ENCODE peak calls at places on chromosomes 7 and 10, in six cellular contexts. U is choroid plexus epithelial cell, I is kidney epithelial cell, D is IMR-90, W is HFF-Myc, X is tibial artery. B is an unnamed sample.

GRCh38 chr10:10788761-10789160 is 228.9 kb upstream of the CELF2 start:
- DNase-seq in D (no peak), W (no peak), U (no peak), I (no peak), X (no peak), B (no peak)

GRCh38 chr10:11685787-11686218 is 56.4 kb upstream of the ECHDC3 start:
- DNase-seq in U (peak), D (peak), W (no peak), X (peak), I (peak), B (no peak)

GRCh38 chr10:128816726-128817125 is 650.3 kb upstream of the MGMT start:
- DNase-seq in U (no peak), X (no peak), D (no peak), W (no peak), I (no peak), B (no peak)

GRCh38 chr10:78416031-78416800 is 382.6 kb downstream of the RPS24 start:
- DNase-seq in D (peak), W (no peak), I (peak), U (no peak), X (peak), B (no peak)

GRCh38 chr10:33963656-33964175 is 629.2 kb upstream of the NRP1 start:
- DNase-seq in W (no peak), X (no peak), U (no peak), D (peak), I (no peak), B (no peak)

GRCh38 chr10:110701618-110701971 is 57.5 kb downstream of the RBM20 start:
- DNase-seq in X (no peak), D (no peak), W (no peak), I (no peak), U (no peak), B (no peak)

GRCh38 chr7:98753176-98753575 is 116.6 kb downstream of the TMEM130 start:
- DNase-seq in I (no peak), X (no peak), U (no peak), W (no peak), D (no peak), B (no peak)

GRCh38 chr7:48209004-48209600 is 37.8 kb downstream of the ABCA13 start:
- DNase-seq in U (no peak), W (no peak), X (no peak), I (no peak), D (no peak), B (no peak)

GRCh38 chr7:131327049-131327625 is 539 bp upstream of the MKLN1 start:
- DNase-seq in W (peak), U (peak), D (peak), I (no peak), X (peak), B (peak)

GRCh38 chr7:155864991-155865690 is 52.9 kb upstream of the SHH start:
- DNase-seq in U (no peak), X (peak), D (no peak), W (no peak), I (no peak), B (no peak)

GRCh38 chr10:102115775-102116174 is 4.4 kb downstream of the LDB1 start:
- DNase-seq in I (no peak), D (peak), W (no peak), U (no peak), X (no peak), B (no peak)

GRCh38 chr7:97317575-97317974 is 200.1 kb downstream of the SDHAF3 start:
- DNase-seq in X (no peak), U (peak), I (no peak), D (no peak), W (no peak), B (no peak)

GRCh38 chr10:677750-678661 is 11.5 kb downstream of the DIP2C start:
- DNase-seq in W (no peak), I (no peak), X (no peak), D (no peak), U (no peak), B (no peak)

GRCh38 chr10:69826789-69827532 is 25.3 kb downstream of the COL13A1 start:
- DNase-seq in X (no peak), W (no peak), U (no peak), I (no peak), D (no peak), B (no peak)

GRCh38 chr7:107982463-107982862 is 20.5 kb downstream of the LAMB1 start:
- DNase-seq in W (no peak), U (no peak), D (no peak), X (no peak), I (no peak), B (no peak)

GRCh38 chr10:79347894-79348639 is 798 bp downstream of the PPIF start:
- DNase-seq in X (peak), I (no peak), D (peak), U (peak), W (no peak), B (no peak)

GRCh38 chr10:49024484-49024883 is 84.8 kb upstream of the LRRC18 start:
- DNase-seq in W (no peak), I (no peak), D (no peak), U (no peak), X (no peak), B (no peak)

GRCh38 chr7:51589111-51589510 is 272.5 kb upstream of the COBL start:
- DNase-seq in D (no peak), W (no peak), I (no peak), U (no peak), X (no peak), B (no peak)

GRCh38 chr7:113710310-113711106 is 208.3 kb downstream of the PPP1R3A start:
- DNase-seq in U (peak), I (peak), X (no peak), D (peak), W (peak), B (peak)

GRCh38 chr7:6589829-6590644 is at the start of gene INTS15:
- DNase-seq in I (no peak), X (peak), W (no peak), D (peak), U (peak), B (peak)

GRCh38 chr10:76411719-76412435 is 980.5 kb downstream of the LRMDA start:
- DNase-seq in D (no peak), W (no peak), U (no peak), I (no peak), X (peak), B (no peak)

GRCh38 chr7:66741706-66742053 is 1.1 kb downstream of the RABGEF1 start:
- DNase-seq in W (no peak), U (peak), X (no peak), I (no peak), D (peak), B (no peak)

GRCh38 chr10:29804025-29804852 is 169.5 kb upstream of the SVIL start:
- DNase-seq in D (peak), I (peak), U (peak), X (peak), W (peak), B (peak)

GRCh38 chr10:105538933-105539332 is 897.8 kb downstream of the SORCS3 start:
- DNase-seq in I (no peak), D (no peak), U (no peak), W (no peak), X (no peak), B (no peak)

GRCh38 chr10:132246296-132246695 is 59.5 kb downstream of the DPYSL4 start:
- DNase-seq in U (no peak), W (no peak), X (no peak), I (no peak), D (no peak), B (no peak)

GRCh38 chr7:17907014-17907413 is 33.3 kb downstream of the SNX13 start:
- DNase-seq in U (no peak), D (peak), I (no peak), X (no peak), W (no peak), B (no peak)

GRCh38 chr7:151039850-151040548 is 8.3 kb upstream of the ASIC3 start:
- DNase-seq in X (no peak), U (no peak), W (no peak), I (no peak), D (no peak), B (no peak)

GRCh38 chr10:3347413-3348147 is 175.0 kb upstream of the PITRM1 start:
- DNase-seq in U (no peak), W (peak), D (no peak), I (no peak), X (no peak), B (no peak)

GRCh38 chr10:26503911-26504310 is 65.8 kb downstream of the APBB1IP start:
- DNase-seq in X (no peak), U (no peak), I (no peak), W (no peak), D (no peak), B (no peak)

DNA sequence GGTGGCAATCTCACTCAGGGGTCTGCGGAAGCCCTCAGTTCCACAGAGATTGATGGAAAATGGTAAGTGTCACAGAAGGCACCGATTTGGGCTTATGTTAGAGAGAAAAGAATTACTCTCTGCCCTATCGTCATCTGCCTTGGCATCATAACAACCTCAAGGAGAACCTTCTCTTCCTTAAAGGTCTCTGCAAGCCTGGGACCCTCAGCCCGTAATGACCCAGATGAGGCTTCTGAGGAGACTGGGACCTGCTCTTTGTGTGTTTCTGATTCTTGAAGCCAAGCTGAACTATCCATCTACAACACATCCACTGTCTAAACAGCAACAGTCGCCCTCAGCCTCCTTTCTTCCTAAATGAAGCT is 263.1 kb upstream of the AOAH start:
- DNase-seq in X (no peak), W (no peak), D (no peak), U (no peak), I (no peak), B (no peak)
- TF ChIP-seq CTCF in X (no peak), W (no peak), D (no peak), U (no peak), I (no peak), B (no peak)

GRCh38 chr7:44849277-44850210 is 1.7 kb upstream of the H2AZ2 start:
- DNase-seq in U (peak), W (no peak), D (peak), X (no peak), I (no peak), B (no peak)
- H3K4me3 ChIP-seq in U (no peak), W (peak), D (no peak), X (no peak), I (no peak), B (no peak)

DNA sequence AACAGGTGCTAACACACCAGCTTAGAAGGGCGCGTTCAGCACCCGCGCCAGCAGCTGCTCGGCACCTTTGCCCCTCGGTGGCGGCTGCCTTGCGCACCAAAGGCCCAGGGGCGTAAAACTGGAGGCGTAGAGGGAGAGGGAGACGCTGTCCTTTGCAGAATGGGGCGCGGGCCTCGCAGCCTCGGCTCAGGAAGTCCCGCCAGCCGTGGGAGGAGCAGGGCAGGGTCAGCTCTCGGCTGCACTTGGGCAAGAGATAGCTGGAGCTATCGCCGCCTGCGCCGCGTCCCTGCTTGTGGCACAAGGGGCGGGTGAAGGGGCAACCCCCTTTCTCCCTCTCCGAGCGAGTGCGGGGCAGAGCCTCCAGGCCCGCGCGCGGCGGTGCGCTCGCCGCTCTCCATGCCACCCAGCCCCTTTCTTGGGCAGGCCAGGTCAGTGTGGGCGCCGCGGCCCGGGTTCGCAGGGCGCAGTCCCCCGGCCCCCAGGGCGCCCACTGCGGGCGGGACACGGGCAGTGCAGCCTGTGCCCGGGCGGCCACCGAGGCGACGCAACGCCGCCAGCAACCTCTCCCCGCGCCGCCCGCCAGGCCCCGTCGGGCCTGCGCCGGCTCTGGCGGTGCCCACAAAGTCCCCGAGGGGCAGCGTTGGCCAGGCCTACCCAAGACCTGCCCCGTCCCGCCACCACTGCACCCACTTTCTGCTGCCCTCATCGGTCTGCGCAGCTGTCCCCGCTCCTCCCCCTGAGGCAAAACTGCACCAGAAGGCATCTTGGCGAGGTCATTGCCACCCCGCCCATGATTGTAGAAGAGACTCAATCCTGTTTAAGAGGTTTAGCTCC is 4.1 kb downstream of the NEUROD6 start:
- DNase-seq in I (no peak), U (no peak), D (no peak), W (no peak), X (no peak), B (no peak)
- TF ChIP-seq CTCF in I (no peak), U (no peak), D (no peak), W (no peak), X (no peak), B (peak)

DNA sequence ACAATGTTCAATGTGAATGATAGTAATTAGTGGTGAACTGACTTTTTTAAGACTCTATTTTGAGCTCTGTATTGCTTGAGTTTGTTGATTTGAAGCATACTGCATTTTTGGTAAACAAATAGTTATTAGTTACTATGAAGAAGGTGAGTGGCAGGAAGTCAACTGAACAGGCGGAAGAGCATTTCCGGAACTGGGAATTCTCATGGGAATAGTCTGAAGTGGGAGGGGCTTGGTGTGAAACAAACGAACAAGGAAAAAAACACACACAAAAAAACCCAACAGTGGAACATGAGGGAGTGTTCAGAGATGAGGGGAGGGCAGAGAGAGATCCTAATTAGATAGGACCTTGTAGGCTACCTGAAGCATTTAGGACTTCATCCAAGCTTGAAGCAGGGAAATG is 43.9 kb upstream of the C1QL3 start:
- DNase-seq in X (no peak), W (no peak), U (no peak), I (no peak), D (no peak), B (no peak)
- H3K4me3 ChIP-seq in X (no peak), W (no peak), U (no peak), I (no peak), D (no peak), B (no peak)

GRCh38 chr7:140231779-140232491 is 55.2 kb upstream of the KDM7A start:
- DNase-seq in I (no peak), X (no peak), U (no peak), W (no peak), D (no peak), B (no peak)
- TF ChIP-seq CTCF in I (no peak), X (no peak), U (no peak), W (no peak), D (no peak), B (no peak)

DNA sequence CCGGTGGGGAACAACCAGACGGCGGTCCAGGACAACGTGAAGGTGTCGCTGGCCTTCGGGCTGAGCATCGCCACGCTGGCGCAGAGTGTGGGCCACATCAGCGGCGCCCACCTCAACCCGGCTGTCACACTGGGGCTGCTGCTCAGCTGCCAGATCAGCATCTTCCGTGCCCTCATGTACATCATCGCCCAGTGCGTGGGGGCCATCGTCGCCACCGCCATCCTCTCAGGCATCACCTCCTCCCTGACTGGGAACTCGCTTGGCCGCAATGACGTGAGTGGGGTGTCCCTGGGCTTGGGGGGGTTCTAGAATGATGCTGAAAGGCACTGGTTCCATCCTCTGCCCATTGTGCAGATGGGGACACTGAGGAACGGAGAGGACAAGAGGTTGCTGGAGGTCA is 368 bp downstream of the AQP1 start:
- DNase-seq in W (no peak), X (no peak), I (no peak), U (no peak), D (no peak), B (no peak)
- H3K4me3 ChIP-seq in W (no peak), X (peak), I (no peak), U (no peak), D (no peak), B (no peak)

GRCh38 chr7:43906327-43907010 is at the start of gene URGCP:
- DNase-seq in W (no peak), U (peak), I (no peak), X (peak), D (peak), B (no peak)

GRCh38 chr7:43905954-43906326 is 456 bp downstream of the URGCP start:
- DNase-seq in W (no peak), D (peak), U (peak), X (no peak), I (no peak), B (no peak)

GRCh38 chr7:43904533-43905208 is 1.7 kb downstream of the URGCP start:
- DNase-seq in U (no peak), W (no peak), X (no peak), I (no peak), D (peak), B (no peak)

GRCh38 chr7:43905209-43905946 is 1.0 kb downstream of the URGCP start:
- DNase-seq in I (no peak), D (no peak), U (no peak), X (no peak), W (no peak), B (no peak)

GRCh38 chr7:43902542-43903054 is 3.8 kb downstream of the URGCP start:
- DNase-seq in I (no peak), W (no peak), U (no peak), D (no peak), X (no peak), B (no peak)
- TF ChIP-seq CTCF in I (no peak), W (no peak), U (no peak), D (no peak), X (no peak), B (no peak)

GRCh38 chr10:12971001-12971788 is 30.3 kb downstream of the CCDC3 start:
- DNase-seq in W (no peak), D (no peak), I (no peak), X (peak), U (no peak), B (no peak)
- H3K4me3 ChIP-seq in W (no peak), D (no peak), I (no peak), X (no peak), U (no peak), B (no peak)

DNA sequence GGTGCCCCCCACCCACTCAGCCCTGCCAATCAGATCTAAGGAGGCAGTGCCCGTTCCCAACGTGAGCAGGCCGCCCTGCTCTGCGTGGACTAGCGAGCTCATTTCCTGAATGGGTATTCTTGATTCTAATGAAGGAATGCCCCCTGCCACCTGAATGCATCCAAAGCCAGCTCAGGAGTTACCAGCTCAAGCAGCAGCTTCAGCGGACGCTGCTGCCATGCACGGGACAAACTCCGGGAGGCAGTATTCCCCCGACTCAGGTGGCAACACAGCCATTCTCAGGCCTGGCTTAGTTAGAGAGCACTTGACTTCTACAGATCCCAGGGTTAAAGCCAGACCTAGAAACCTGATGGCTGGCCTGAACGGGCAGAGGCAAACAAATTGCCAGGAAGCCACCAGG is 25.8 kb downstream of the PSAP start:
- DNase-seq in U (no peak), X (no peak), W (no peak), D (no peak), I (no peak), B (no peak)
- TF ChIP-seq CTCF in U (peak), X (no peak), W (no peak), D (no peak), I (peak), B (no peak)

GRCh38 chr10:114682532-114682931 is 24.5 kb upstream of the ABLIM1 start:
- DNase-seq in D (no peak), I (no peak), W (no peak), U (peak), X (no peak), B (no peak)
- H3K4me3 ChIP-seq in D (no peak), I (no peak), W (no peak), U (no peak), X (no peak), B (no peak)

B was measured in retinal pigment epithelial cell.